ENCODE peak calls at places on chromosomes 16 and 17, in nine cellular contexts. N, B, G, O, W, Y, E, D and F are unnamed samples.

GRCh38 chr17:51103050-51103449 is 17.6 kb downstream of the SPAG9 start:
- DNase-seq in N (no peak), B (no peak), G (no peak), O (no peak), W (no peak), Y (no peak), E (no peak), D (no peak), F (no peak)

GRCh38 chr16:4101421-4102275 is 14.6 kb downstream of the ADCY9 start:
- DNase-seq in N (no peak), B (no peak), G (no peak), O (no peak), W (no peak), Y (no peak), E (no peak), D (peak), F (no peak)

GRCh38 chr16:67773569-67774456 is 32.5 kb downstream of the RANBP10 start:
- DNase-seq in N (no peak), B (no peak), G (no peak), O (no peak), W (no peak), Y (peak), E (no peak), D (peak), F (no peak)

GRCh38 chr17:45646288-45646988 is 137.7 kb upstream of the CRHR1 start:
- DNase-seq in N (no peak), B (no peak), G (no peak), O (no peak), W (no peak), Y (no peak), E (no peak), D (no peak), F (no peak)

GRCh38 chr17:28572294-28573099 is 1.2 kb upstream of the PIGS start:
- DNase-seq in N (no peak), B (no peak), G (no peak), O (no peak), W (no peak), Y (no peak), E (no peak), D (no peak), F (no peak)

GRCh38 chr16:89690392-89690901 is 4.0 kb downstream of the CDK10 start:
- DNase-seq in N (no peak), B (no peak), G (no peak), O (no peak), W (no peak), Y (no peak), E (no peak), D (no peak), F (no peak)

GRCh38 chr17:50128441-50129302 is 1.3 kb downstream of the SAMD14 start:
- DNase-seq in N (no peak), B (no peak), G (no peak), O (no peak), W (peak), Y (no peak), E (no peak), D (no peak), F (peak)

GRCh38 chr16:85176541-85177447 is 64.5 kb upstream of the CIBAR2 start:
- DNase-seq in N (no peak), B (no peak), G (no peak), O (no peak), W (no peak), Y (no peak), E (no peak), D (no peak), F (no peak)

GRCh38 chr17:78532922-78533640 is 44.1 kb downstream of the DNAH17 start:
- DNase-seq in N (peak), B (no peak), G (no peak), O (peak), W (no peak), Y (peak), E (no peak), D (peak), F (no peak)

GRCh38 chr16:4521971-4522623 is 16.5 kb downstream of the CDIP1 start:
- DNase-seq in N (no peak), B (no peak), G (no peak), O (no peak), W (peak), Y (peak), E (no peak), D (no peak), F (no peak)

GRCh38 chr17:78828470-78829185 is 12.0 kb downstream of the USP36 start:
- DNase-seq in N (peak), B (no peak), G (no peak), O (peak), W (no peak), Y (peak), E (no peak), D (peak), F (no peak)

GRCh38 chr17:63395075-63395815 is 50.9 kb downstream of the CYB561 start:
- DNase-seq in N (no peak), B (no peak), G (no peak), O (no peak), W (no peak), Y (peak), E (no peak), D (peak), F (no peak)

GRCh38 chr17:781920-782731 is at the start of the genes GLOD4 and MRM3:
- DNase-seq in N (peak), B (peak), G (peak), O (peak), W (peak), Y (peak), E (peak), D (peak), F (peak)
- TF ChIP-seq CTCF in N (no peak), B (peak), G (no peak), O (no peak), W (no peak), Y (peak), E (peak), D (peak), F (peak)

DNA sequence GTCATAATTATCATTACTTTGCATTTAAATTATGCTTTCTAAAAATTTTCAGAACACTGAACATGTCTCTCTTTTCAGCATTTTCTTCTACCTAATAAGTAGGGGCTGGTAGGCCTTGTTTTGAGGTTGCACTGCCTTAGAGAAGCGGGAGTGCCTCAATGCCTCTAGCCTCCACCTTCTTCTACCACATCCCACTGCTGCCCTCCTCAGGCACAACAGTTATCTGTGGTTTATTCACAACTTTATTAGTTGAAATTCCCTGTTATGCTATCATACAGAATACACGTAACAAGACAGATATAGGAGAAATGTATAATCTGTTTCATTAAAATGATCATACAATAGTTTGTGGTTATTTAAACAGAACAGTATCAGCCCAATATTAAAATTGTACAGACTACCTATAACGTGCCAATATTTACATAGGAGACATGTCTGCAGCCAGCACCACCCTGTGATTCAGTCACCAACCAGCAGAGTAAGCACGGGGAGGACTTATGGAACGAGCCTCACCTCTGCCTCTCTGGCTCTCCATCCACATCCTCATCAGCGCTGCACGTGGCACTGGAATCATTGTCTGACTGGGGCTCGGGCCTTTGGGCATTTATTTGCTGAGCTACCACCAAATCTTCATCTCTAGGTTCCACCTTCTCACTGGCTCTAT is 101.2 kb downstream of the TTC19 start:
- DNase-seq in N (no peak), B (no peak), G (no peak), O (no peak), W (no peak), Y (peak), E (no peak), D (peak), F (no peak)
- TF ChIP-seq CTCF in N (no peak), B (no peak), G (no peak), O (no peak), W (no peak), Y (no peak), E (no peak), D (no peak), F (no peak)

GRCh38 chr16:73217654-73218053 is 169.7 kb upstream of the ZFHX3 start:
- DNase-seq in N (no peak), B (no peak), G (no peak), O (no peak), W (no peak), Y (no peak), E (no peak), D (no peak), F (no peak)
- TF ChIP-seq CTCF in N (peak), B (no peak), G (no peak), O (peak), W (peak), Y (no peak), E (peak), D (no peak), F (peak)

GRCh38 chr16:6016530-6017184 is 919.1 kb upstream of the EEF2KMT start:
- DNase-seq in N (peak), B (no peak), G (no peak), O (peak), W (no peak), Y (no peak), E (no peak), D (no peak), F (no peak)
- TF ChIP-seq CTCF in N (no peak), B (no peak), G (no peak), O (peak), W (no peak), Y (no peak), E (peak), D (no peak), F (peak)

GRCh38 chr17:47693667-47694017 is 319 bp upstream of the TBKBP1 start:
- DNase-seq in N (no peak), B (no peak), G (no peak), O (no peak), W (no peak), Y (no peak), E (no peak), D (no peak), F (peak)
- TF ChIP-seq CTCF in N (no peak), B (no peak), G (no peak), O (no peak), W (no peak), Y (no peak), E (no peak), D (no peak), F (no peak)

GRCh38 chr16:17252064-17252463 is 218.7 kb downstream of the XYLT1 start:
- DNase-seq in N (no peak), B (no peak), G (no peak), O (no peak), W (no peak), Y (no peak), E (no peak), D (no peak), F (no peak)

GRCh38 chr16:17246577-17246885 is 224.2 kb downstream of the XYLT1 start:
- DNase-seq in N (no peak), B (no peak), G (no peak), O (no peak), W (no peak), Y (no peak), E (no peak), D (no peak), F (no peak)

GRCh38 chr16:17246974-17247718 is 223.6 kb downstream of the XYLT1 start:
- DNase-seq in N (no peak), B (no peak), G (no peak), O (no peak), W (no peak), Y (no peak), E (no peak), D (no peak), F (no peak)

GRCh38 chr16:17245727-17246576 is 224.8 kb downstream of the XYLT1 start:
- DNase-seq in N (no peak), B (no peak), G (no peak), O (no peak), W (no peak), Y (no peak), E (no peak), D (no peak), F (no peak)

GRCh38 chr16:17251496-17251895 is 219.3 kb downstream of the XYLT1 start:
- DNase-seq in N (no peak), B (no peak), G (no peak), O (no peak), W (no peak), Y (no peak), E (no peak), D (no peak), F (no peak)
- TF ChIP-seq CTCF in N (no peak), B (no peak), G (no peak), O (no peak), W (no peak), Y (no peak), E (no peak), D (no peak), F (no peak)

DNA sequence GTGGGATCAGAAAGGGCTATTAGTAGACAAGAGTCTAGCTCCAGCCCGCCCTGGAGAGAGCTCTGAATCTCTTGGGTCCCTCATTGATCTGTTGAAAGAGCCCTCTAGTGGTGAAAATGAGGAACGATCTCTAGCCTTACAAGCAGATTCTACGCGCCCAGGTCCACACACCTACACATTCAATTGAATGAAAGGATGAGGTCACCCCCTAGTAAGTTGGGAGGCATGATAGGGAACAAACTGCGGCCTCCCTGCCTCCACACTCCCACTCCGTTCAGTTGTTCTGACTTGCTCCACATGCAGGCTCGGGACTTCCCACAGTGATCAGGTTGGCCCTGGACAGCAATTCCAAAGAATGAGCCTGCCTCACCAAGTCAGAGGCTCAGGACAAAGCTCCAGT is 2.9 kb upstream of the CACNG3 start:
- DNase-seq in N (peak), B (no peak), G (no peak), O (peak), W (peak), Y (peak), E (peak), D (peak), F (peak)
- TF ChIP-seq CTCF in N (peak), B (no peak), G (peak), O (peak), W (peak), Y (peak), E (peak), D (peak), F (peak)

GRCh38 chr17:61587807-61588660 is 3.0 kb downstream of the NACA2 start:
- DNase-seq in N (no peak), B (no peak), G (no peak), O (no peak), W (no peak), Y (no peak), E (no peak), D (no peak), F (no peak)
- TF ChIP-seq CTCF in N (no peak), B (no peak), G (no peak), O (no peak), W (no peak), Y (no peak), E (no peak), D (no peak), F (no peak)

GRCh38 chr16:60907645-60908044 is 1128.6 kb downstream of the CDH8 start:
- DNase-seq in N (no peak), B (no peak), G (no peak), O (no peak), W (no peak), Y (no peak), E (no peak), D (no peak), F (no peak)
- TF ChIP-seq CTCF in N (no peak), B (no peak), G (no peak), O (no peak), W (no peak), Y (no peak), E (peak), D (no peak), F (no peak)